ENCODE peak calls at places on chromosome 15, in five cellular contexts. R is CD4-positive, CD25-positive, alpha-beta regulatory T cell; A is ovary; Y is lower leg skin; E is NT2/D1. H is an unnamed sample.

GRCh38 chr15:56982987-56983386 is 64.5 kb downstream of the TCF12 start:
- DNase-seq in R (no peak), A (no peak), Y (no peak), E (no peak), H (no peak)

GRCh38 chr15:89654847-89655805 is at the start of gene KIF7:
- DNase-seq in R (no peak), A (peak), Y (peak), E (peak), H (peak)

GRCh38 chr15:88382482-88382983 is 84.7 kb downstream of the MRPL46 start:
- DNase-seq in R (no peak), A (no peak), Y (no peak), E (no peak), H (no peak)

GRCh38 chr15:66169625-66170024 is 83.9 kb downstream of the MEGF11 start:
- DNase-seq in R (no peak), A (no peak), Y (no peak), E (no peak), H (no peak)

GRCh38 chr15:80455668-80456442 is 51.7 kb downstream of the ARNT2 start:
- DNase-seq in R (peak), A (peak), Y (no peak), E (peak), H (peak)

GRCh38 chr15:96268421-96269204 is 61.9 kb upstream of the NR2F2 start:
- DNase-seq in R (no peak), A (no peak), Y (no peak), E (no peak), H (no peak)

GRCh38 chr15:86915811-86916331 is 836.2 kb downstream of the AGBL1 start:
- DNase-seq in R (no peak), A (no peak), Y (no peak), E (peak), H (no peak)

GRCh38 chr15:95192923-95193322 is 961.6 kb downstream of the MCTP2 start:
- DNase-seq in R (no peak), A (no peak), Y (no peak), E (no peak), H (no peak)

GRCh38 chr15:70875001-70875782 is 17.0 kb downstream of the THAP10 start:
- DNase-seq in R (no peak), A (no peak), Y (no peak), E (no peak), H (no peak)

GRCh38 chr15:23497710-23498111 is 50.7 kb upstream of the GOLGA6L2 start:
- DNase-seq in R (no peak), A (no peak), Y (no peak), E (no peak), H (peak)

GRCh38 chr15:33148129-33148850 is 46.2 kb downstream of the FMN1 start:
- DNase-seq in R (no peak), A (no peak), Y (no peak), E (no peak), H (peak)

GRCh38 chr15:75666823-75667501 is 19.2 kb downstream of the SNX33 start:
- DNase-seq in R (no peak), A (no peak), Y (peak), E (no peak), H (no peak)

GRCh38 chr15:45702041-45702440 is 67.2 kb downstream of the SQOR start:
- DNase-seq in R (no peak), A (no peak), Y (no peak), E (no peak), H (no peak)

GRCh38 chr15:78007965-78008886 is 69.3 kb downstream of the TBC1D2B start:
- DNase-seq in R (no peak), A (peak), Y (peak), E (no peak), H (no peak)

GRCh38 chr15:91866371-91866905 is 12.9 kb downstream of the SLCO3A1 start:
- DNase-seq in R (no peak), A (peak), Y (no peak), E (no peak), H (no peak)

GRCh38 chr15:60137711-60138396 is 133.7 kb downstream of the FOXB1 start:
- DNase-seq in R (no peak), A (no peak), Y (no peak), E (no peak), H (no peak)

GRCh38 chr15:99721104-99721778 is 12.0 kb downstream of the LYSMD4 start:
- DNase-seq in R (no peak), A (no peak), Y (no peak), E (no peak), H (no peak)

GRCh38 chr15:29106551-29107290 is 162.9 kb downstream of the NSMCE3 start:
- DNase-seq in R (no peak), A (no peak), Y (no peak), E (no peak), H (no peak)
- H3K4me3 ChIP-seq in R (no peak), A (no peak), Y (no peak), E (no peak), H (no peak)

DNA sequence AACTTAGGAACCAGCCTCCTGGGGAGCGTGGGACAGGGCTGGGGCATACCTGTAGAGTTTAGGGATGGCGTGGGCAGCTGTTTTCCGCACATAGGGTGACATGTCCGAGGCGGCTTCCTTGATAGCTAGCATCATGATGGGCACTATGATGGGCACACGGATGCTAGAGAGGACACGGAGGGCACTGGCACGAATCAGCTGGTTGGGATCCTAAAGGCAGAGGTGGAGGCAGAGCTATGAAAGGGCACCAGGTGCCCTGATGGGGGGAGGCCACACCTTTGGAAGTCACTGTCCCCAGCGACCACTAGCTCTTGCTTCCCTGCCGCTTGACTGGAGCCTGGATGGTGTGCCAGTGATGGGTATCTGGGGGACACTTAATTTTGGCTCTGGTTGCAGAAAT is 28.3 kb downstream of the AP3B2 start:
- DNase-seq in R (no peak), A (no peak), Y (no peak), E (no peak), H (no peak)
- H3K4me3 ChIP-seq in R (peak), A (no peak), Y (no peak), E (peak), H (peak)

GRCh38 chr15:37031198-37031597 is 69.2 kb downstream of the MEIS2 start:
- DNase-seq in R (no peak), A (no peak), Y (no peak), E (no peak), H (no peak)
- H3K4me3 ChIP-seq in R (no peak), A (no peak), Y (no peak), E (no peak), H (no peak)

GRCh38 chr15:34969340-34970097 is at the start of gene AQR:
- DNase-seq in R (peak), A (peak), Y (peak), E (peak), H (peak)
- H3K4me3 ChIP-seq in R (peak), A (peak), Y (peak), E (peak), H (peak)